ENCODE peak calls at places on chromosomes 6 and 20, in ten cellular contexts. One of them, this sample, is unnamed.

GRCh38 chr20:52150440-52151258 is 40.9 kb downstream of the ZFP64 start:
- DNase-seq in neuronal stem cell: peak; percentile 17
- DNase-seq in fibroblast of lung: peak; percentile 60
- DNase-seq in psoas muscle: no peak
- DNase-seq in uterus: no peak
- DNase-seq in sigmoid colon: no peak
- DNase-seq in naive thymus-derived CD4-positive, alpha-beta T cell: no peak
- DNase-seq in CD8-positive, alpha-beta T cell: no peak
- DNase-seq in esophagus squamous epithelium: no peak
- DNase-seq in MM.1S: peak; percentile 60
- DNase-seq in this sample: no peak

GRCh38 chr6:97215157-97215769 is 67.8 kb downstream of the MMS22L start:
- DNase-seq in neuronal stem cell: peak; percentile 49
- DNase-seq in fibroblast of lung: peak; percentile 77
- DNase-seq in psoas muscle: no peak
- DNase-seq in uterus: no peak
- DNase-seq in MM.1S: no peak
- DNase-seq in esophagus squamous epithelium: no peak
- DNase-seq in naive thymus-derived CD4-positive, alpha-beta T cell: no peak
- DNase-seq in CD8-positive, alpha-beta T cell: no peak
- DNase-seq in sigmoid colon: no peak
- DNase-seq in this sample: no peak

GRCh38 chr20:10652660-10653191 is 21.1 kb downstream of the JAG1 start:
- DNase-seq in CD8-positive, alpha-beta T cell: no peak
- DNase-seq in fibroblast of lung: no peak
- DNase-seq in MM.1S: no peak
- DNase-seq in neuronal stem cell: no peak
- DNase-seq in esophagus squamous epithelium: no peak
- DNase-seq in sigmoid colon: peak; percentile 67
- DNase-seq in naive thymus-derived CD4-positive, alpha-beta T cell: no peak
- DNase-seq in uterus: no peak
- DNase-seq in psoas muscle: no peak
- DNase-seq in this sample: no peak

GRCh38 chr6:90284236-90284744 is 12.4 kb downstream of the BACH2 start:
- DNase-seq in fibroblast of lung: peak; percentile 92
- DNase-seq in CD8-positive, alpha-beta T cell: no peak
- DNase-seq in sigmoid colon: no peak
- DNase-seq in uterus: peak; percentile 41
- DNase-seq in neuronal stem cell: peak; percentile 44
- DNase-seq in psoas muscle: no peak
- DNase-seq in MM.1S: peak; percentile 57
- DNase-seq in esophagus squamous epithelium: no peak
- DNase-seq in naive thymus-derived CD4-positive, alpha-beta T cell: no peak
- DNase-seq in this sample: no peak

GRCh38 chr6:14743126-14743464 is 502.8 kb upstream of the JARID2 start:
- DNase-seq in MM.1S: no peak
- DNase-seq in naive thymus-derived CD4-positive, alpha-beta T cell: no peak
- DNase-seq in esophagus squamous epithelium: no peak
- DNase-seq in CD8-positive, alpha-beta T cell: no peak
- DNase-seq in sigmoid colon: no peak
- DNase-seq in psoas muscle: no peak
- DNase-seq in neuronal stem cell: no peak
- DNase-seq in fibroblast of lung: no peak
- DNase-seq in uterus: no peak
- DNase-seq in this sample: no peak

GRCh38 chr20:32004963-32005362 is 5.3 kb upstream of the CCM2L start:
- DNase-seq in fibroblast of lung: peak; percentile 46
- DNase-seq in neuronal stem cell: no peak
- DNase-seq in CD8-positive, alpha-beta T cell: no peak
- DNase-seq in naive thymus-derived CD4-positive, alpha-beta T cell: no peak
- DNase-seq in uterus: no peak
- DNase-seq in esophagus squamous epithelium: no peak
- DNase-seq in MM.1S: no peak
- DNase-seq in psoas muscle: no peak
- DNase-seq in sigmoid colon: no peak
- DNase-seq in this sample: no peak

GRCh38 chr6:18307006-18307405 is 42.7 kb upstream of the DEK start:
- DNase-seq in sigmoid colon: no peak
- DNase-seq in naive thymus-derived CD4-positive, alpha-beta T cell: no peak
- DNase-seq in CD8-positive, alpha-beta T cell: no peak
- DNase-seq in fibroblast of lung: no peak
- DNase-seq in MM.1S: no peak
- DNase-seq in esophagus squamous epithelium: no peak
- DNase-seq in uterus: no peak
- DNase-seq in neuronal stem cell: no peak
- DNase-seq in psoas muscle: no peak
- DNase-seq in this sample: no peak

GRCh38 chr20:41119593-41120561 is 17.5 kb upstream of the PLCG1 start:
- DNase-seq in neuronal stem cell: no peak
- DNase-seq in psoas muscle: no peak
- DNase-seq in MM.1S: no peak
- DNase-seq in fibroblast of lung: no peak
- DNase-seq in CD8-positive, alpha-beta T cell: no peak
- DNase-seq in uterus: no peak
- DNase-seq in sigmoid colon: no peak
- DNase-seq in esophagus squamous epithelium: no peak
- DNase-seq in naive thymus-derived CD4-positive, alpha-beta T cell: no peak
- DNase-seq in this sample: no peak

GRCh38 chr6:100808638-100809275 is 72.4 kb downstream of the ASCC3 start:
- DNase-seq in MM.1S: no peak
- DNase-seq in naive thymus-derived CD4-positive, alpha-beta T cell: no peak
- DNase-seq in psoas muscle: no peak
- DNase-seq in uterus: no peak
- DNase-seq in neuronal stem cell: no peak
- DNase-seq in sigmoid colon: no peak
- DNase-seq in esophagus squamous epithelium: no peak
- DNase-seq in CD8-positive, alpha-beta T cell: no peak
- DNase-seq in fibroblast of lung: peak; percentile 43
- DNase-seq in this sample: no peak

GRCh38 chr6:109008951-109009760 is 85.5 kb downstream of the SESN1 start:
- DNase-seq in esophagus squamous epithelium: peak; percentile 66
- DNase-seq in psoas muscle: peak; percentile 97
- DNase-seq in uterus: peak; percentile 92
- DNase-seq in fibroblast of lung: peak; percentile 79
- DNase-seq in neuronal stem cell: peak; percentile 89
- DNase-seq in naive thymus-derived CD4-positive, alpha-beta T cell: peak; percentile 89
- DNase-seq in CD8-positive, alpha-beta T cell: peak; percentile 88
- DNase-seq in sigmoid colon: peak; percentile 97
- DNase-seq in MM.1S: peak; percentile 90
- DNase-seq in this sample: peak; percentile 93

GRCh38 chr6:7196019-7196402 is 88.2 kb downstream of the RREB1 start:
- DNase-seq in uterus: no peak
- DNase-seq in psoas muscle: no peak
- DNase-seq in esophagus squamous epithelium: no peak
- DNase-seq in fibroblast of lung: no peak
- DNase-seq in naive thymus-derived CD4-positive, alpha-beta T cell: no peak
- DNase-seq in neuronal stem cell: no peak
- DNase-seq in CD8-positive, alpha-beta T cell: no peak
- DNase-seq in MM.1S: peak; percentile 26
- DNase-seq in sigmoid colon: no peak
- DNase-seq in this sample: no peak

GRCh38 chr6:53725791-53726575 is 60.4 kb upstream of the KLHL31 start:
- DNase-seq in neuronal stem cell: peak; percentile 67
- DNase-seq in CD8-positive, alpha-beta T cell: peak; percentile 68
- DNase-seq in esophagus squamous epithelium: no peak
- DNase-seq in sigmoid colon: peak; percentile 86
- DNase-seq in MM.1S: peak; percentile 77
- DNase-seq in psoas muscle: peak; percentile 88
- DNase-seq in uterus: peak; percentile 76
- DNase-seq in fibroblast of lung: peak; percentile 71
- DNase-seq in naive thymus-derived CD4-positive, alpha-beta T cell: peak; percentile 61
- DNase-seq in this sample: peak; percentile 62

GRCh38 chr20:49420292-49420691 is 62.2 kb downstream of the KCNB1 start:
- DNase-seq in neuronal stem cell: no peak
- DNase-seq in esophagus squamous epithelium: no peak
- DNase-seq in psoas muscle: no peak
- DNase-seq in sigmoid colon: peak; percentile 79
- DNase-seq in naive thymus-derived CD4-positive, alpha-beta T cell: no peak
- DNase-seq in uterus: no peak
- DNase-seq in fibroblast of lung: no peak
- DNase-seq in MM.1S: no peak
- DNase-seq in CD8-positive, alpha-beta T cell: no peak
- DNase-seq in this sample: no peak

GRCh38 chr20:49418832-49419231 is 63.6 kb downstream of the KCNB1 start:
- DNase-seq in MM.1S: no peak
- DNase-seq in sigmoid colon: no peak
- DNase-seq in CD8-positive, alpha-beta T cell: no peak
- DNase-seq in psoas muscle: no peak
- DNase-seq in fibroblast of lung: no peak
- DNase-seq in uterus: no peak
- DNase-seq in esophagus squamous epithelium: no peak
- DNase-seq in naive thymus-derived CD4-positive, alpha-beta T cell: no peak
- DNase-seq in neuronal stem cell: no peak
- DNase-seq in this sample: no peak

GRCh38 chr20:49419785-49420184 is 62.7 kb downstream of the KCNB1 start:
- DNase-seq in neuronal stem cell: no peak
- DNase-seq in fibroblast of lung: no peak
- DNase-seq in naive thymus-derived CD4-positive, alpha-beta T cell: no peak
- DNase-seq in esophagus squamous epithelium: no peak
- DNase-seq in uterus: no peak
- DNase-seq in psoas muscle: no peak
- DNase-seq in CD8-positive, alpha-beta T cell: no peak
- DNase-seq in sigmoid colon: no peak
- DNase-seq in MM.1S: no peak
- DNase-seq in this sample: no peak

GRCh38 chr20:49422176-49422575 is 60.3 kb downstream of the KCNB1 start:
- DNase-seq in esophagus squamous epithelium: no peak
- DNase-seq in neuronal stem cell: no peak
- DNase-seq in uterus: no peak
- DNase-seq in psoas muscle: no peak
- DNase-seq in CD8-positive, alpha-beta T cell: no peak
- DNase-seq in fibroblast of lung: no peak
- DNase-seq in naive thymus-derived CD4-positive, alpha-beta T cell: no peak
- DNase-seq in MM.1S: no peak
- DNase-seq in sigmoid colon: no peak
- DNase-seq in this sample: no peak

GRCh38 chr20:49420811-49421295 is 61.6 kb downstream of the KCNB1 start:
- DNase-seq in esophagus squamous epithelium: no peak
- DNase-seq in uterus: peak; percentile 55
- DNase-seq in CD8-positive, alpha-beta T cell: no peak
- DNase-seq in naive thymus-derived CD4-positive, alpha-beta T cell: no peak
- DNase-seq in fibroblast of lung: no peak
- DNase-seq in sigmoid colon: peak; percentile 96
- DNase-seq in psoas muscle: peak; percentile 89
- DNase-seq in MM.1S: no peak
- DNase-seq in neuronal stem cell: no peak
- DNase-seq in this sample: no peak
- H3K27ac ChIP-seq in esophagus squamous epithelium: peak overlapping the region; percentile 78
- H3K27ac ChIP-seq in uterus: peak overlapping the region; percentile 61
- H3K27ac ChIP-seq in CD8-positive, alpha-beta T cell: no peak overlapping the region
- H3K27ac ChIP-seq in naive thymus-derived CD4-positive, alpha-beta T cell: no peak overlapping the region
- H3K27ac ChIP-seq in fibroblast of lung: no peak overlapping the region
- H3K27ac ChIP-seq in sigmoid colon: peak overlapping the region; percentile 90
- H3K27ac ChIP-seq in psoas muscle: peak overlapping the region; percentile 50
- H3K27ac ChIP-seq in MM.1S: no peak overlapping the region
- H3K27ac ChIP-seq in neuronal stem cell: no peak overlapping the region
- H3K27ac ChIP-seq in this sample: no peak overlapping the region

DNA sequence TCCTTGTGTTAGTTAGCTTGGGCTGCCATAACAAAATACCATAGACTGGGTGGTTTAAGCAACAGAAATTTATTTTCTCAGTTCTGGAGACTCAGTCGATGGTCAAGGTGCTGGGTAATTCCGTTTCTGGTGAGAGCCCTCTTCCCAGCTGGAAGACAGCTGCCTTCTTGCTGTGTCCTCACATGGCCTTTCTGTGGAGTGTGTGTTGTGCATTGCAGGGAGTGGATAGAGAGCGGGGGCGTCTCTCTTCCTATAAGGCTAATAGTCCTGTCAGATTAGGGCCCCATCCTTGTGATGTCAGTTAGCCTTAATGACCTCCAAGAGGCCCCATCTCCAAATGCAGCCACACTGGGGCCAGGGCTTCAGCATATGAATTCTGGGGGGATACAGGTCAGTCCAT is 19.2 kb downstream of the CHMP4B start:
- DNase-seq in sigmoid colon: no peak
- DNase-seq in neuronal stem cell: no peak
- DNase-seq in CD8-positive, alpha-beta T cell: no peak
- DNase-seq in fibroblast of lung: no peak
- DNase-seq in psoas muscle: no peak
- DNase-seq in MM.1S: no peak
- DNase-seq in uterus: no peak
- DNase-seq in naive thymus-derived CD4-positive, alpha-beta T cell: no peak
- DNase-seq in esophagus squamous epithelium: no peak
- DNase-seq in this sample: no peak
- H3K4me1 ChIP-seq in sigmoid colon: peaks cover 96% of the 10 kb centered on the region
- H3K4me1 ChIP-seq in neuronal stem cell: peaks cover 28% of the 10 kb centered on the region
- H3K4me1 ChIP-seq in CD8-positive, alpha-beta T cell: peaks cover 19% of the 10 kb centered on the region
- H3K4me1 ChIP-seq in fibroblast of lung: peaks cover 5% of the 10 kb centered on the region
- H3K4me1 ChIP-seq in psoas muscle: peaks cover 83% of the 10 kb centered on the region
- H3K4me1 ChIP-seq in MM.1S: peaks cover 85% of the 10 kb centered on the region
- H3K4me1 ChIP-seq in uterus: no peaks in the 10 kb centered on the region
- H3K4me1 ChIP-seq in naive thymus-derived CD4-positive, alpha-beta T cell: peaks cover 27% of the 10 kb centered on the region
- H3K4me1 ChIP-seq in esophagus squamous epithelium: peaks cover 85% of the 10 kb centered on the region
- H3K4me1 ChIP-seq in this sample: peaks cover 82% of the 10 kb centered on the region

DNA sequence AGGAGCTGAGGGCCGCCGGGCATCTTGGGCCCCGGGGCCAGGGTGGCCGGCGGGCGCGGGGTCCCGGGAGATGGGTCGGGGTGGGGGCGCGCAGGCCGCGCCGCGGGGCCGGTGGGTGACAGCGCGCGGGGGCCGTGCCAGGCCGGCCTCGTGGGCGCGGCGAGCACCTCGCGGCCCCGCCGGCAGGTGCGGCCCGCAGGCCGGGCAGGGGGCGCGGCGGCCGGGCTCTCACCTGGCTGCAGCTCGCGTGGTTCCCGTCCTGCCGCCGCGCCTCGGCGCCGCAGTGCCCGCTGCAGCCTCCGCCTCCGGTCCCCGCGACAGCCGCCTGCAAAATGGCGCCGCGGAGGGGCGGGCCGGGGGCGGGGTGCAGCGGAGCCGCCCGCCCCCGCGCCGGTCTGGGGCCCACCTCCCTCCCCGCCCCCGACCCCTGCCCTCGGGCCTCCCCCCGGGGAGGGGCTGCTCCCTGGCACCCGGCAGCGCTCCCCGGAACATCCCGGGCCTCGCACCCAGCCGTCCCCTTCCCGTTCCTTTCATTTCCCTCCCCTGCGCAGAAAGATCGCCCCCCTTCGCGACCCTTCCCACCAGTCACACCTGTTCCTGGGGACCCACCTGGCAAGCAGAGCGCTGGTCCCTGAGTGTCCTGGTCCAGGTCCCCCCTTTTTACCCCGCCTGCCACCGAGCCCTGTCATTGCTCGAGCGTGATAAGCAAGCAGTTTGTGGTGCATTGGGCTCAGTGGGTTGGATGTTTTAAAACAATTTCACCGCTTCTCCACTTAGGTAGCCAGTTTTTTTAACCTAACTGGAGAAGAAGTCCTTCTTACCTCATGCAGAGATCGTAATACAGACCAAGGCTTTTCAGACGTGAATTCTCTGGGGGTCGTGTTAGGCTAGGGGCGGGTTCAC is at the start of gene SLC23A2:
- DNase-seq in neuronal stem cell: no peak
- DNase-seq in sigmoid colon: peak; percentile 65
- DNase-seq in esophagus squamous epithelium: no peak
- DNase-seq in fibroblast of lung: no peak
- DNase-seq in naive thymus-derived CD4-positive, alpha-beta T cell: peak; percentile 51
- DNase-seq in CD8-positive, alpha-beta T cell: peak; percentile 40
- DNase-seq in MM.1S: peak; percentile 51
- DNase-seq in psoas muscle: peak; percentile 56
- DNase-seq in uterus: peak; percentile 40
- DNase-seq in this sample: peak; percentile 70
- H3K27ac ChIP-seq in neuronal stem cell: no peak within 1 kb of the TSS
- H3K27ac ChIP-seq in sigmoid colon: peak within 1 kb of the TSS; percentile 24
- H3K27ac ChIP-seq in esophagus squamous epithelium: peak within 1 kb of the TSS; percentile 58
- H3K27ac ChIP-seq in fibroblast of lung: no peak within 1 kb of the TSS
- H3K27ac ChIP-seq in naive thymus-derived CD4-positive, alpha-beta T cell: peak within 1 kb of the TSS; percentile 75
- H3K27ac ChIP-seq in CD8-positive, alpha-beta T cell: peak within 1 kb of the TSS; percentile 43
- H3K27ac ChIP-seq in MM.1S: peak within 1 kb of the TSS; percentile 12
- H3K27ac ChIP-seq in psoas muscle: peak within 1 kb of the TSS; percentile 2
- H3K27ac ChIP-seq in uterus: peak within 1 kb of the TSS; percentile 39
- H3K27ac ChIP-seq in this sample: no peak within 1 kb of the TSS

GRCh38 chr6:45652393-45652792 is 274.7 kb upstream of the SUPT3H start:
- DNase-seq in sigmoid colon: no peak
- DNase-seq in neuronal stem cell: no peak
- DNase-seq in MM.1S: no peak
- DNase-seq in naive thymus-derived CD4-positive, alpha-beta T cell: no peak
- DNase-seq in uterus: no peak
- DNase-seq in esophagus squamous epithelium: no peak
- DNase-seq in CD8-positive, alpha-beta T cell: no peak
- DNase-seq in psoas muscle: no peak
- DNase-seq in fibroblast of lung: peak; percentile 74
- DNase-seq in this sample: no peak
- H3K4me1 ChIP-seq in sigmoid colon: peaks cover 12% of the 10 kb centered on the region
- H3K4me1 ChIP-seq in neuronal stem cell: no peaks in the 10 kb centered on the region
- H3K4me1 ChIP-seq in MM.1S: no peaks in the 10 kb centered on the region
- H3K4me1 ChIP-seq in naive thymus-derived CD4-positive, alpha-beta T cell: peaks cover 5% of the 10 kb centered on the region
- H3K4me1 ChIP-seq in uterus: no peaks in the 10 kb centered on the region
- H3K4me1 ChIP-seq in esophagus squamous epithelium: peaks cover 6% of the 10 kb centered on the region
- H3K4me1 ChIP-seq in CD8-positive, alpha-beta T cell: peaks cover 6% of the 10 kb centered on the region
- H3K4me1 ChIP-seq in psoas muscle: no peaks in the 10 kb centered on the region
- H3K4me1 ChIP-seq in fibroblast of lung: peaks cover 47% of the 10 kb centered on the region
- H3K4me1 ChIP-seq in this sample: no peaks in the 10 kb centered on the region

This sample was measured in pancreas.